ENCODE peak calls at places on chromosomes 7 and 10, in five cellular contexts. O is CD8-positive, alpha-beta T cell; G is neural crest cell; W is astrocyte of the spinal cord; Y is astrocyte. T is an unnamed sample.

GRCh38 chr7:14892961-14893360 is 9.6 kb downstream of the DGKB start:
- DNase-seq in O (no peak), G (no peak), W (no peak), Y (peak; percentile 8), T (no peak)

GRCh38 chr10:110610308-110610774 is 33.8 kb upstream of the RBM20 start:
- DNase-seq in O (peak; percentile 19), G (peak; percentile 58), W (peak; percentile 58), Y (peak; percentile 18), T (peak; percentile 75)

GRCh38 chr7:116403265-116403664 is 96.3 kb upstream of the CAV2 start:
- DNase-seq in O (no peak), G (no peak), W (no peak), Y (no peak), T (peak; percentile 38)

GRCh38 chr10:80351220-80351619 is 5.3 kb downstream of the DYDC1 start:
- DNase-seq in O (no peak), G (no peak), W (no peak), Y (no peak), T (no peak)

GRCh38 chr7:92306153-92306552 is 60.4 kb downstream of the ANKIB1 start:
- DNase-seq in O (no peak), G (no peak), W (peak; percentile 4), Y (peak; percentile 5), T (no peak)

GRCh38 chr10:46550795-46551700 is 5.4 kb downstream of the GPRIN2 start:
- DNase-seq in O (no peak), G (no peak), W (no peak), Y (no peak), T (no peak)

GRCh38 chr10:49585387-49585786 is 24.7 kb upstream of the SLC18A3 start:
- DNase-seq in O (no peak), G (no peak), W (no peak), Y (no peak), T (peak; percentile 65)

GRCh38 chr10:33199731-33200130 is 134.7 kb downstream of the NRP1 start:
- DNase-seq in O (no peak), G (no peak), W (no peak), Y (no peak), T (no peak)

GRCh38 chr10:3046210-3046779 is 21.1 kb upstream of the PFKP start:
- DNase-seq in O (no peak), G (no peak), W (no peak), Y (no peak), T (no peak)

GRCh38 chr10:132938472-132939329 is 3.7 kb downstream of the CFAP46 start:
- DNase-seq in O (no peak), G (no peak), W (no peak), Y (no peak), T (peak; percentile 25)

GRCh38 chr7:81692146-81692905 is 77.5 kb downstream of the HGF start:
- DNase-seq in O (no peak), G (no peak), W (peak; percentile 22), Y (peak; percentile 87), T (peak; percentile 44)

GRCh38 chr10:22315455-22316285 is 518 bp upstream of the COMMD3 start:
- DNase-seq in O (no peak), G (no peak), W (no peak), Y (no peak), T (peak; percentile 15)

GRCh38 chr7:41695661-41696322 is 7.1 kb downstream of the INHBA start:
- DNase-seq in O (no peak), G (no peak), W (no peak), Y (peak; percentile 89), T (peak; percentile 92)

GRCh38 chr10:103079100-103079499 is 114.0 kb downstream of the NT5C2 start:
- DNase-seq in O (no peak), G (no peak), W (no peak), Y (no peak), T (no peak)

GRCh38 chr10:133131053-133131452 is 29.0 kb upstream of the KNDC1 start:
- DNase-seq in O (no peak), G (no peak), W (no peak), Y (no peak), T (no peak)

GRCh38 chr10:86651021-86651471 is 3.3 kb upstream of the OPN4 start:
- DNase-seq in O (no peak), G (no peak), W (no peak), Y (no peak), T (no peak)

GRCh38 chr7:137934176-137934826 is 67.6 kb downstream of the CREB3L2 start:
- DNase-seq in O (no peak), G (no peak), W (no peak), Y (no peak), T (no peak)

GRCh38 chr7:143003393-143004051 is 23.4 kb downstream of the OR9A2 start:
- DNase-seq in O (peak; percentile 13), G (peak; percentile 12), W (peak; percentile 61), Y (peak; percentile 8), T (peak; percentile 70)

GRCh38 chr7:128961030-128961659 is 23.4 kb downstream of the IRF5 start:
- DNase-seq in O (no peak), G (no peak), W (no peak), Y (no peak), T (no peak)

GRCh38 chr10:35356725-35357092 is 20.4 kb downstream of the CCNY start:
- DNase-seq in O (no peak), G (no peak), W (no peak), Y (no peak), T (no peak)

GRCh38 chr10:86348321-86349210 is 18.0 kb downstream of the GRID1 start:
- DNase-seq in O (no peak), G (no peak), W (no peak), Y (no peak), T (peak; percentile 22)

GRCh38 chr7:657565-658119 is 68.9 kb upstream of the DNAAF5 start:
- DNase-seq in O (no peak), G (no peak), W (peak; percentile 2), Y (no peak), T (peak; percentile 35)

GRCh38 chr10:62850646-62851045 is 34.5 kb upstream of the EGR2 start:
- DNase-seq in O (no peak), G (no peak), W (no peak), Y (no peak), T (no peak)

GRCh38 chr10:119025336-119025735 is 4.2 kb upstream of the NANOS1 start:
- DNase-seq in O (no peak), G (no peak), W (peak; percentile 81), Y (peak; percentile 70), T (peak; percentile 84)

GRCh38 chr7:79290841-79291497 is 162.5 kb downstream of the MAGI2 start:
- DNase-seq in O (no peak), G (no peak), W (no peak), Y (peak; percentile 49), T (no peak)

GRCh38 chr7:12557282-12557681 is 13.2 kb upstream of the SCIN start:
- DNase-seq in O (no peak), G (no peak), W (no peak), Y (no peak), T (no peak)

GRCh38 chr7:55073051-55073511 is 54.3 kb downstream of the EGFR start:
- DNase-seq in O (no peak), G (no peak), W (peak; percentile 70), Y (peak; percentile 77), T (peak; percentile 82)

GRCh38 chr7:43077732-43078391 is 34.6 kb upstream of the HECW1 start:
- DNase-seq in O (no peak), G (no peak), W (no peak), Y (peak; percentile 44), T (peak; percentile 36)

GRCh38 chr10:127413326-127413725 is 135.8 kb upstream of the NPS start:
- DNase-seq in O (no peak), G (no peak), W (no peak), Y (no peak), T (no peak)

GRCh38 chr7:158950914-158951635 is 94.7 kb downstream of the DYNC2I1 start:
- DNase-seq in O (no peak), G (no peak), W (no peak), Y (no peak), T (peak; percentile 13)

GRCh38 chr7:83872501-83872900 is 223.6 kb upstream of the SEMA3E start:
- DNase-seq in O (no peak), G (no peak), W (no peak), Y (no peak), T (no peak)

GRCh38 chr7:99312316-99313203 is 13.1 kb upstream of the ARPC1A start:
- DNase-seq in O (peak; percentile 63), G (peak; percentile 74), W (peak; percentile 53), Y (peak; percentile 12), T (peak; percentile 72)

GRCh38 chr7:99311702-99312101 is 14.0 kb upstream of the ARPC1A start:
- DNase-seq in O (no peak), G (no peak), W (no peak), Y (no peak), T (no peak)

GRCh38 chr7:99310004-99310403 is 15.7 kb upstream of the ARPC1A start:
- DNase-seq in O (no peak), G (no peak), W (no peak), Y (no peak), T (no peak)

GRCh38 chr7:99314504-99314903 is 11.2 kb upstream of the ARPC1A start:
- DNase-seq in O (no peak), G (no peak), W (no peak), Y (no peak), T (no peak)

GRCh38 chr7:99313204-99313573 is 12.5 kb upstream of the ARPC1A start:
- DNase-seq in O (no peak), G (no peak), W (no peak), Y (no peak), T (no peak)
- TF ChIP-seq CTCF in O (no peak), G (peak; percentile 36), W (no peak), Y (no peak), T (no peak)

GRCh38 chr10:26464632-26465280 is 26.6 kb downstream of the APBB1IP start:
- DNase-seq in O (no peak), G (no peak), W (no peak), Y (no peak), T (no peak)
- TF ChIP-seq CTCF in O (no peak), G (no peak), W (no peak), Y (no peak), T (no peak)

GRCh38 chr10:124647421-124648130 is 96.6 kb downstream of the FAM53B start:
- DNase-seq in O (peak; percentile 68), G (no peak), W (no peak), Y (no peak), T (peak; percentile 58)
- TF ChIP-seq CTCF in O (peak; percentile 30), G (no peak), W (peak; percentile 32), Y (no peak), T (peak; percentile 50)

GRCh38 chr10:24723788-24724380 is at the start of gene ARHGAP21:
- DNase-seq in O (peak; percentile 22), G (peak; percentile 45), W (peak; percentile 87), Y (peak; percentile 65), T (peak; percentile 82)
- TF ChIP-seq CTCF in O (no peak), G (peak; percentile 28), W (peak; percentile 2), Y (no peak), T (peak; percentile 7)

GRCh38 chr7:6718124-6718523 is 11.4 kb upstream of the ZNF12 start:
- DNase-seq in O (no peak), G (no peak), W (no peak), Y (no peak), T (no peak)
- TF ChIP-seq CTCF in O (peak; percentile 17), G (peak; percentile 18), W (no peak), Y (no peak), T (peak; percentile 14)

GRCh38 chr10:117431160-117431559 is 55.9 kb upstream of the PDZD8 start:
- DNase-seq in O (no peak), G (no peak), W (no peak), Y (no peak), T (peak; percentile 39)
- TF ChIP-seq CTCF in O (no peak), G (peak; percentile 40), W (no peak), Y (no peak), T (peak; percentile 22)

GRCh38 chr7:48170506-48170905 is 752 bp upstream of the ABCA13 start:
- DNase-seq in O (no peak), G (no peak), W (no peak), Y (no peak), T (no peak)
- TF ChIP-seq CTCF in O (no peak), G (no peak), W (no peak), Y (no peak), T (no peak)

T was measured in choroid plexus epithelial cell.